ENCODE peak calls at places on chromosomes 11 and 22, in six cellular contexts. L is progenitor cell of endocrine pancreas; T is activated naive CD8-positive, alpha-beta T cell treated with anti-CD3 and anti-CD28 coated beads, Interleukin-2, amount 50 U/mL, for 24 hours; M is effector memory CD4-positive, alpha-beta T cell; A is left ventricle myocardium superior; B is NCI-H2029. K is an unnamed sample.
A peak's percentile ranks its signal among the peaks of the same experiment; 100 is the strongest.

GRCh38 chr22:44574581-44575343 is 76.7 kb upstream of the RTL6 start:
- DNase-seq in L (no peak), T (no peak), M (no peak), A (no peak), B (no peak), K (no peak)

GRCh38 chr11:126336646-126337045 is 18.8 kb upstream of the ST3GAL4 start:
- DNase-seq in L (no peak), T (no peak), M (no peak), A (no peak), B (no peak), K (no peak)

GRCh38 chr11:78030429-78031325 is 7.6 kb upstream of the KCTD14 start:
- DNase-seq in L (no peak), T (no peak), M (no peak), A (peak; percentile 81), B (peak; percentile 98), K (peak; percentile 18)

GRCh38 chr11:2382927-2383822 is 6.1 kb downstream of the CD81 start:
- DNase-seq in L (no peak), T (no peak), M (no peak), A (peak; percentile 85), B (no peak), K (no peak)

GRCh38 chr22:26592368-26593015 is 2.6 kb upstream of the TPST2 start:
- DNase-seq in L (no peak), T (peak; percentile 51), M (peak; percentile 24), A (no peak), B (no peak), K (no peak)

GRCh38 chr11:74142624-74143023 is 28.2 kb downstream of the C2CD3 start:
- DNase-seq in L (no peak), T (no peak), M (no peak), A (no peak), B (no peak), K (no peak)

GRCh38 chr22:47276219-47276843 is 513.9 kb downstream of the TBC1D22A start:
- DNase-seq in L (no peak), T (no peak), M (no peak), A (no peak), B (peak; percentile 67), K (no peak)

GRCh38 chr11:59822989-59823566 is 12.5 kb upstream of the MRPL16 start:
- DNase-seq in L (no peak), T (no peak), M (no peak), A (no peak), B (peak; percentile 33), K (peak; percentile 39)

GRCh38 chr11:126489791-126490190 is 134.3 kb downstream of the ST3GAL4 start:
- DNase-seq in L (no peak), T (no peak), M (no peak), A (no peak), B (no peak), K (no peak)

GRCh38 chr22:25197335-25197734 is 2.3 kb upstream of the CRYBB3 start:
- DNase-seq in L (no peak), T (no peak), M (no peak), A (no peak), B (no peak), K (no peak)

GRCh38 chr11:99371257-99371656 is 350.5 kb downstream of the CNTN5 start:
- DNase-seq in L (no peak), T (no peak), M (no peak), A (no peak), B (no peak), K (no peak)

GRCh38 chr11:84626256-84626655 is 1000.9 kb downstream of the DLG2 start:
- DNase-seq in L (no peak), T (no peak), M (no peak), A (no peak), B (no peak), K (no peak)

GRCh38 chr11:61488651-61489291 is 19.8 kb upstream of the LRRC10B start:
- DNase-seq in L (peak; percentile 41), T (no peak), M (no peak), A (peak; percentile 81), B (peak; percentile 92), K (peak; percentile 93)

GRCh38 chr22:49458708-49459099 is 369.0 kb downstream of the BRD1 start:
- DNase-seq in L (no peak), T (no peak), M (no peak), A (no peak), B (no peak), K (no peak)

GRCh38 chr11:119144825-119145476 is 3.9 kb upstream of the ABCG4 start:
- DNase-seq in L (peak; percentile 42), T (peak; percentile 30), M (no peak), A (peak; percentile 56), B (peak; percentile 26), K (no peak)

GRCh38 chr22:20000246-20001081 is 16.2 kb downstream of the ARVCF start:
- DNase-seq in L (no peak), T (no peak), M (no peak), A (peak; percentile 79), B (no peak), K (no peak)

K was measured in LNCaP clone FGC.